ENCODE peak calls at places on chromosomes 5 and 9, in seven cellular contexts. K is T-helper 9 cell, Y is H7, E is sigmoid colon, F is GF-D8, N is HEK293T, S is fibroblast of villous mesenchyme. R is an unnamed sample.
A peak's percentile ranks its signal among the peaks of the same experiment; 100 is the strongest.

GRCh38 chr5:121630402-121630801 is 221.3 kb upstream of the FTMT start:
- DNase-seq in E (no peak), N (peak; percentile 11), K (no peak), F (no peak), Y (no peak), S (peak; percentile 8), R (no peak)

GRCh38 chr9:89593776-89594427 is 10.9 kb upstream of the GADD45G start:
- DNase-seq in Y (peak; percentile 88), K (peak; percentile 48), F (no peak), S (peak; percentile 27), E (no peak), N (peak; percentile 79), R (peak; percentile 86)

GRCh38 chr5:140591747-140592372 is 27.2 kb downstream of the SLC35A4 start:
- DNase-seq in E (no peak), Y (no peak), S (peak; percentile 52), K (no peak), N (no peak), F (no peak), R (no peak)

GRCh38 chr9:16572005-16572727 is 298.3 kb downstream of the BNC2 start:
- DNase-seq in N (no peak), K (no peak), F (no peak), Y (no peak), E (no peak), S (peak; percentile 7), R (no peak)

GRCh38 chr5:53360811-53361210 is 119.6 kb upstream of the FST start:
- DNase-seq in K (no peak), N (no peak), F (no peak), Y (no peak), E (no peak), S (peak; percentile 75), R (no peak)

GRCh38 chr5:88518131-88519016 is 249.7 kb upstream of the TMEM161B start:
- DNase-seq in N (no peak), S (no peak), K (no peak), E (no peak), F (no peak), Y (no peak), R (no peak)

GRCh38 chr5:44048268-44048984 is 340.8 kb downstream of the FGF10 start:
- DNase-seq in N (no peak), Y (no peak), K (no peak), E (no peak), S (peak; percentile 19), F (no peak), R (no peak)

GRCh38 chr9:34501889-34502425 is 20.8 kb downstream of the ENHO start:
- DNase-seq in K (no peak), F (no peak), Y (peak; percentile 78), E (peak; percentile 89), S (peak; percentile 16), N (no peak), R (peak; percentile 54)

GRCh38 chr5:88826959-88827585 is 55.9 kb downstream of the MEF2C start:
- DNase-seq in E (peak; percentile 64), K (no peak), Y (no peak), S (peak; percentile 42), F (peak; percentile 80), N (no peak), R (peak; percentile 32)

GRCh38 chr5:43236633-43237355 is 44.8 kb downstream of the NIM1K start:
- DNase-seq in E (no peak), N (no peak), Y (no peak), S (no peak), K (no peak), F (no peak), R (no peak)

GRCh38 chr5:118208031-118208453 is 780.3 kb downstream of the DTWD2 start:
- DNase-seq in S (no peak), F (no peak), E (no peak), Y (no peak), K (no peak), N (no peak), R (no peak)

GRCh38 chr5:157269165-157269671 is 3.3 kb downstream of the CYFIP2 start:
- DNase-seq in Y (peak; percentile 57), K (no peak), F (peak; percentile 54), E (no peak), N (no peak), S (no peak), R (peak; percentile 68)